ENCODE peak calls at places on chromosomes 1 and 21, in four cellular contexts. One of them, this sample, is unnamed.

GRCh38 chr1:201530741-201531521 is 8.0 kb upstream of the NAV1 start:
- DNase-seq in WTC11: peak
- DNase-seq in K562: peak
- DNase-seq in HepG2: peak
- DNase-seq in this sample: no peak

GRCh38 chr1:235919127-235919796 is 52.6 kb upstream of the LYST start:
- DNase-seq in K562: no peak
- DNase-seq in WTC11: no peak
- DNase-seq in HepG2: no peak
- DNase-seq in this sample: no peak

GRCh38 chr1:167157101-167157500 is 63.2 kb downstream of the STYXL2 start:
- DNase-seq in WTC11: no peak
- DNase-seq in HepG2: no peak
- DNase-seq in K562: no peak
- DNase-seq in this sample: no peak

GRCh38 chr1:66207484-66207883 is 326.5 kb upstream of the SGIP1 start:
- DNase-seq in WTC11: no peak
- DNase-seq in K562: no peak
- DNase-seq in HepG2: no peak
- DNase-seq in this sample: no peak

GRCh38 chr1:20449736-20450311 is 36.2 kb downstream of the CAMK2N1 start:
- DNase-seq in HepG2: peak
- DNase-seq in K562: no peak
- DNase-seq in WTC11: no peak
- DNase-seq in this sample: no peak

GRCh38 chr1:23097316-23097715 is 71.3 kb downstream of the LUZP1 start:
- DNase-seq in HepG2: no peak
- DNase-seq in K562: no peak
- DNase-seq in WTC11: no peak
- DNase-seq in this sample: no peak

GRCh38 chr1:225881081-225882007 is 836 bp downstream of the TMEM63A start:
- DNase-seq in HepG2: peak
- DNase-seq in K562: peak
- DNase-seq in WTC11: peak
- DNase-seq in this sample: no peak

GRCh38 chr1:196148367-196148970 is 459.8 kb downstream of the KCNT2 start:
- DNase-seq in WTC11: no peak
- DNase-seq in HepG2: peak
- DNase-seq in K562: peak
- DNase-seq in this sample: no peak

GRCh38 chr1:37056201-37056764 is 22.0 kb upstream of the GRIK3 start:
- DNase-seq in WTC11: peak
- DNase-seq in HepG2: no peak
- DNase-seq in K562: no peak
- DNase-seq in this sample: no peak

GRCh38 chr21:45318556-45319341 is 31.1 kb upstream of the POFUT2 start:
- DNase-seq in WTC11: no peak
- DNase-seq in K562: peak
- DNase-seq in HepG2: peak
- DNase-seq in this sample: no peak

GRCh38 chr1:218414060-218414728 is 69.1 kb downstream of the TGFB2 start:
- DNase-seq in K562: no peak
- DNase-seq in HepG2: no peak
- DNase-seq in WTC11: no peak
- DNase-seq in this sample: no peak

GRCh38 chr1:84724128-84724860 is 34.0 kb upstream of the SSX2IP start:
- DNase-seq in K562: peak
- DNase-seq in WTC11: peak
- DNase-seq in HepG2: peak
- DNase-seq in this sample: no peak

GRCh38 chr1:204705888-204706837 is 20.6 kb upstream of the LRRN2 start:
- DNase-seq in HepG2: no peak
- DNase-seq in K562: peak
- DNase-seq in WTC11: no peak
- DNase-seq in this sample: no peak

GRCh38 chr1:54859687-54860391 is 27.2 kb downstream of the DHCR24 start:
- DNase-seq in WTC11: no peak
- DNase-seq in K562: no peak
- DNase-seq in HepG2: no peak
- DNase-seq in this sample: no peak

GRCh38 chr1:43861337-43861736 is 72.3 kb upstream of the ARTN start:
- DNase-seq in K562: no peak
- DNase-seq in HepG2: no peak
- DNase-seq in WTC11: no peak
- DNase-seq in this sample: no peak

GRCh38 chr1:107740574-107740973 is 224.4 kb downstream of the VAV3 start:
- DNase-seq in K562: no peak
- DNase-seq in HepG2: no peak
- DNase-seq in WTC11: no peak
- DNase-seq in this sample: no peak

GRCh38 chr1:50665413-50665812 is 242.2 kb upstream of the DMRTA2 start:
- DNase-seq in WTC11: no peak
- DNase-seq in HepG2: no peak
- DNase-seq in K562: no peak
- DNase-seq in this sample: no peak

GRCh38 chr1:74699331-74699730 is 25.7 kb upstream of the ERICH3 start:
- DNase-seq in K562: no peak
- DNase-seq in HepG2: no peak
- DNase-seq in WTC11: no peak
- DNase-seq in this sample: no peak

GRCh38 chr1:173669491-173669941 is at the start of gene ANKRD45:
- DNase-seq in HepG2: no peak
- DNase-seq in K562: no peak
- DNase-seq in WTC11: peak
- DNase-seq in this sample: no peak

GRCh38 chr21:45957986-45958610 is 23.5 kb upstream of the COL6A1 start:
- DNase-seq in HepG2: no peak
- DNase-seq in K562: no peak
- DNase-seq in WTC11: no peak
- DNase-seq in this sample: no peak

GRCh38 chr1:183473286-183473536 is 912 bp downstream of the SMG7 start:
- DNase-seq in HepG2: no peak
- DNase-seq in K562: no peak
- DNase-seq in WTC11: no peak
- DNase-seq in this sample: no peak

GRCh38 chr1:9413143-9413876 is 120.6 kb downstream of the SPSB1 start:
- DNase-seq in K562: peak
- DNase-seq in WTC11: no peak
- DNase-seq in HepG2: no peak
- DNase-seq in this sample: peak

GRCh38 chr1:56758135-56758534 is 61.1 kb downstream of the FYB2 start:
- DNase-seq in WTC11: peak
- DNase-seq in HepG2: peak
- DNase-seq in K562: peak
- DNase-seq in this sample: no peak

GRCh38 chr21:27333091-27333490 is 366.2 kb upstream of the ADAMTS5 start:
- DNase-seq in K562: no peak
- DNase-seq in WTC11: no peak
- DNase-seq in HepG2: no peak
- DNase-seq in this sample: no peak

GRCh38 chr1:235876292-235876914 is 9.7 kb upstream of the LYST start:
- DNase-seq in HepG2: no peak
- DNase-seq in WTC11: no peak
- DNase-seq in K562: no peak
- DNase-seq in this sample: no peak

GRCh38 chr1:2130871-2131289 is 63.7 kb downstream of the FAAP20 start:
- DNase-seq in HepG2: no peak
- DNase-seq in WTC11: no peak
- DNase-seq in K562: no peak
- DNase-seq in this sample: no peak

GRCh38 chr1:59186656-59187055 is 110.2 kb upstream of the FGGY start:
- DNase-seq in WTC11: no peak
- DNase-seq in K562: no peak
- DNase-seq in HepG2: peak
- DNase-seq in this sample: no peak

GRCh38 chr1:234720709-234721436 is 110.9 kb upstream of the IRF2BP2 start:
- DNase-seq in K562: no peak
- DNase-seq in HepG2: no peak
- DNase-seq in WTC11: no peak
- DNase-seq in this sample: no peak

GRCh38 chr1:151583796-151584195 is 28.1 kb upstream of the SNX27 start:
- DNase-seq in HepG2: no peak
- DNase-seq in K562: no peak
- DNase-seq in WTC11: no peak
- DNase-seq in this sample: no peak

GRCh38 chr1:58432813-58433668 is 113.5 kb downstream of the OMA1 start:
- DNase-seq in HepG2: no peak
- DNase-seq in WTC11: peak
- DNase-seq in K562: no peak
- DNase-seq in this sample: peak

GRCh38 chr21:26389971-26390641 is 183.0 kb downstream of the CYYR1 start:
- DNase-seq in K562: no peak
- DNase-seq in WTC11: no peak
- DNase-seq in HepG2: no peak
- DNase-seq in this sample: no peak

GRCh38 chr1:4063516-4063915 is 163.4 kb upstream of the C1orf174 start:
- DNase-seq in HepG2: no peak
- DNase-seq in K562: no peak
- DNase-seq in WTC11: no peak
- DNase-seq in this sample: no peak

GRCh38 chr1:160096491-160097116 is 1.8 kb downstream of the IGSF8 start:
- DNase-seq in WTC11: no peak
- DNase-seq in HepG2: no peak
- DNase-seq in K562: no peak
- DNase-seq in this sample: no peak

GRCh38 chr21:43818685-43819084 is 29.3 kb downstream of the RRP1 start:
- DNase-seq in WTC11: no peak
- DNase-seq in K562: no peak
- DNase-seq in HepG2: no peak
- DNase-seq in this sample: no peak

GRCh38 chr1:183180213-183180612 is 5.9 kb upstream of the LAMC2 start:
- DNase-seq in WTC11: no peak
- DNase-seq in HepG2: no peak
- DNase-seq in K562: no peak
- DNase-seq in this sample: peak

GRCh38 chr1:66542811-66543767 is 9.1 kb downstream of the SGIP1 start:
- DNase-seq in K562: no peak
- DNase-seq in HepG2: peak
- DNase-seq in WTC11: no peak
- DNase-seq in this sample: no peak

DNA sequence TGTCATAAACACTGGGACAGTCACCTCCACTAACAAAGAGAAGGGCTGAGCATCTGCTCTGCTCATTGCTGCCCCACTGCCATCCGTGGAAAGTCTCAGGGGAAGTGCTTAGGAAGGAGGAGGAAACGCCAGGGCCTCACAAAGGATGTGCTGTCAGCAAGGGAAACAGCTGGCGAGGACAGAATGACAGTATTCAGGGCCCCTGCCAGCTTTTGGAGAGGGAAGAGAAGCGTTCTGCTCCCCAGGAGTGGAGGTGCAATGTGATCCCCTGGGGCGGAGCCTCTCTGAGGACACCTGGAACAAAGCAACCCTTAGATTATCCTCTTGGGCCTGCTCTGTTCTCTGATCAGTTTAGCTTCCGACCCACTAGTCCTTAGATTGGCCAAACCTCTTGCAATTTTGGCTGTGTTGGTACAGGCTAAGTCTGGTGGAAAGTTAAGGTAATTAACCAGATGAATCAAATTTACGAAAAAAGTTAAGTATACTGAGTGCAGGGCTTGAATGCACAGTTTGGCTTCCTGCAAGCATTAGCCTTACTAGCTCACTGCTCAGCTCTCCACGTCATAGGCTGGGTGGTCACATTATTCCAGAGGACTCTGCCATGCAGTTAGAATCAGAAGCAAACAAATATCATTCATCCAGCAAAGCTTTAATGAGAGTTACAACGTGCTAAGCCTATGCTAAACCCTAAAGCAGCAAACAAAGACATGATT is 170.2 kb upstream of the NFIA start:
- DNase-seq in HepG2: no peak
- DNase-seq in K562: no peak
- DNase-seq in WTC11: peak
- DNase-seq in this sample: no peak
- TF ChIP-seq CREM in HepG2: no peak
- TF ChIP-seq CREM in K562: no peak
- TF ChIP-seq CREM in WTC11: no peak
- TF ChIP-seq CREM in this sample: no peak

DNA sequence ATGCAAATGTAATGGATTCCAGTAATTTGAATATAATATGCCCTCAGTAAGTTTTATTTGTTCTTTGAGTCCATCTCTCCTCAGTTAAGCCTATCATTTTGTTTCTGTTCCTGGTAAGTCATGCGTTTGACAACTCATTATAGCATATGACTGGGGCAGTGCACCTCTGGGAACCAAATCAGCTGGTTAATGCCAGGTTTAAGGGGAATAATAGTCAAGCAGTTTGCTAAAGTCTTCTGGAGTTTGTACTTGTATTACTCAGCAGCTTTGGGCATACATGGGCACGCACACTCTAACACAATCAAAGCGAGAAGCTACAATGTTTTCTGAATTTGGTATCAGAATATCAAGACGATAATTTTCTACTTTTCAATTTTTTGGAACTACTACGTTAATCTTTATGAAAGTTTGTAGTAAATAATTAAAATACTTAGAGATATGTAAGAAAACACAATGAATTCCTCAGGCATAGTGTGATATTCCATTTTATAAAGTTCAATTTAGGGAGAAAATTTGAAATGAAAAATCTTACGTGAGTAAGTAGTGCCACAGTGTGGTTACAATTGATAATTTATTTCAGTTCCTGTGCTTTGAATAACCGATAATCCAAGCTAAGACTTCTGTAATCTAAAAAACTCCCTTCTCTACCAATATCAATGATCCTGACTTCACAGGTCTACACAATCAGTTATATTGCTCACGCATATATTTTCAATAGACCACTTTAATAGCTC is 43.8 kb upstream of the KCTD3 start:
- DNase-seq in WTC11: no peak
- DNase-seq in HepG2: no peak
- DNase-seq in K562: no peak
- DNase-seq in this sample: no peak
- TF ChIP-seq CREM in WTC11: no peak
- TF ChIP-seq CREM in HepG2: no peak
- TF ChIP-seq CREM in K562: no peak
- TF ChIP-seq CREM in this sample: no peak

GRCh38 chr1:109814993-109815786 is 51.5 kb upstream of the EPS8L3 start:
- DNase-seq in K562: no peak
- DNase-seq in WTC11: no peak
- DNase-seq in HepG2: no peak
- DNase-seq in this sample: no peak
- TF ChIP-seq CREM in K562: no peak
- TF ChIP-seq CREM in WTC11: no peak
- TF ChIP-seq CREM in HepG2: no peak
- TF ChIP-seq CREM in this sample: no peak

GRCh38 chr1:29195875-29196274 is 14.2 kb upstream of the SRSF4 start:
- DNase-seq in K562: no peak
- DNase-seq in WTC11: no peak
- DNase-seq in HepG2: no peak
- DNase-seq in this sample: no peak
- TF ChIP-seq CREM in K562: no peak
- TF ChIP-seq CREM in WTC11: no peak
- TF ChIP-seq CREM in HepG2: no peak
- TF ChIP-seq CREM in this sample: no peak

GRCh38 chr1:245771521-245772281 is 616.9 kb downstream of the KIF26B start:
- DNase-seq in K562: no peak
- DNase-seq in HepG2: no peak
- DNase-seq in WTC11: no peak
- DNase-seq in this sample: no peak
- TF ChIP-seq CREM in K562: no peak
- TF ChIP-seq CREM in HepG2: no peak
- TF ChIP-seq CREM in WTC11: no peak
- TF ChIP-seq CREM in this sample: no peak

GRCh38 chr1:212774584-212774983 is 17.0 kb downstream of the NSL1 start:
- DNase-seq in WTC11: no peak
- DNase-seq in HepG2: no peak
- DNase-seq in K562: peak
- DNase-seq in this sample: no peak
- TF ChIP-seq CREM in WTC11: no peak
- TF ChIP-seq CREM in HepG2: no peak
- TF ChIP-seq CREM in K562: no peak
- TF ChIP-seq CREM in this sample: no peak

This sample was measured in GM12878.